ENCODE peak calls at places on chromosomes 7 and 10, in six cellular contexts. N, J, I, Z, T and H are unnamed samples.

GRCh38 chr10:118592675-118593330 is 2.6 kb downstream of the PRLHR start:
- DNase-seq in N (no peak), J (no peak), I (no peak), Z (no peak), T (no peak), H (no peak)

GRCh38 chr7:116521046-116521664 is 3.7 kb upstream of the CAV1 start:
- DNase-seq in N (no peak), J (no peak), I (no peak), Z (no peak), T (no peak), H (no peak)

GRCh38 chr7:3106353-3106752 is 62.7 kb upstream of the CARD11 start:
- DNase-seq in N (no peak), J (no peak), I (no peak), Z (no peak), T (no peak), H (no peak)

GRCh38 chr10:73731588-73732375 is 12.4 kb upstream of the SEC24C start:
- DNase-seq in N (no peak), J (no peak), I (peak; percentile 82), Z (no peak), T (no peak), H (no peak)

GRCh38 chr7:51021906-51022570 is 239.3 kb upstream of the GRB10 start:
- DNase-seq in N (no peak), J (no peak), I (no peak), Z (no peak), T (no peak), H (no peak)

GRCh38 chr7:112892263-112892662 is 102.1 kb upstream of the TMEM168 start:
- DNase-seq in N (no peak), J (no peak), I (no peak), Z (no peak), T (peak; percentile 1), H (no peak)

GRCh38 chr7:11193131-11193867 is 219.6 kb downstream of the PHF14 start:
- DNase-seq in N (peak; percentile 74), J (peak; percentile 81), I (no peak), Z (no peak), T (no peak), H (no peak)

GRCh38 chr10:114916653-114917052 is 21.3 kb upstream of the TRUB1 start:
- DNase-seq in N (no peak), J (no peak), I (no peak), Z (no peak), T (no peak), H (no peak)

GRCh38 chr7:98189559-98189958 is 21.7 kb upstream of the BHLHA15 start:
- DNase-seq in N (no peak), J (no peak), I (no peak), Z (no peak), T (no peak), H (no peak)

GRCh38 chr7:21618706-21619105 is 75.9 kb downstream of the DNAH11 start:
- DNase-seq in N (no peak), J (no peak), I (no peak), Z (no peak), T (no peak), H (no peak)

GRCh38 chr7:92727755-92728154 is 108.6 kb downstream of the CDK6 start:
- DNase-seq in N (no peak), J (no peak), I (no peak), Z (no peak), T (no peak), H (no peak)

GRCh38 chr10:76492026-76492425 is 1060.6 kb downstream of the LRMDA start:
- DNase-seq in N (no peak), J (no peak), I (no peak), Z (no peak), T (no peak), H (no peak)

GRCh38 chr10:103757531-103758293 is 97.7 kb downstream of the SH3PXD2A start:
- DNase-seq in N (no peak), J (peak; percentile 78), I (no peak), Z (no peak), T (peak; percentile 63), H (no peak)

GRCh38 chr10:50501899-50502556 is 121.7 kb downstream of the SGMS1 start:
- DNase-seq in N (no peak), J (peak; percentile 33), I (no peak), Z (no peak), T (no peak), H (no peak)

GRCh38 chr10:12644380-12645144 is 295.2 kb downstream of the CAMK1D start:
- DNase-seq in N (no peak), J (no peak), I (no peak), Z (no peak), T (no peak), H (no peak)

GRCh38 chr7:113608786-113609185 is 310.0 kb downstream of the PPP1R3A start:
- DNase-seq in N (no peak), J (no peak), I (no peak), Z (no peak), T (no peak), H (no peak)

GRCh38 chr7:119482209-119482608 is 790.8 kb upstream of the KCND2 start:
- DNase-seq in N (peak; percentile 32), J (peak; percentile 85), I (peak; percentile 54), Z (no peak), T (no peak), H (peak; percentile 17)

GRCh38 chr10:82757907-82758306 is 882.9 kb downstream of the NRG3 start:
- DNase-seq in N (no peak), J (no peak), I (no peak), Z (no peak), T (no peak), H (no peak)

GRCh38 chr10:31508234-31508633 is 189.2 kb downstream of the ZEB1 start:
- DNase-seq in N (no peak), J (no peak), I (peak; percentile 22), Z (no peak), T (no peak), H (no peak)

GRCh38 chr10:32049113-32049512 is 7.1 kb downstream of the KIF5B start:
- DNase-seq in N (no peak), J (no peak), I (no peak), Z (no peak), T (no peak), H (no peak)

GRCh38 chr7:18429547-18429946 is 66.0 kb upstream of the HDAC9 start:
- DNase-seq in N (no peak), J (no peak), I (no peak), Z (no peak), T (no peak), H (no peak)

GRCh38 chr7:20229652-20230500 is 12.7 kb upstream of the MACC1 start:
- DNase-seq in N (no peak), J (no peak), I (no peak), Z (no peak), T (peak; percentile 65), H (no peak)

GRCh38 chr7:41955475-41956243 is 252.8 kb upstream of the INHBA start:
- DNase-seq in N (peak; percentile 95), J (peak; percentile 69), I (peak; percentile 88), Z (peak; percentile 54), T (peak; percentile 99), H (peak; percentile 59)

GRCh38 chr10:75544381-75544780 is 113.0 kb downstream of the LRMDA start:
- DNase-seq in N (no peak), J (no peak), I (no peak), Z (peak; percentile 9), T (no peak), H (no peak)

GRCh38 chr7:12386237-12386839 is 17.3 kb downstream of the VWDE start:
- DNase-seq in N (no peak), J (no peak), I (no peak), Z (no peak), T (no peak), H (no peak)

GRCh38 chr10:24444337-24444736 is 235.4 kb downstream of the KIAA1217 start:
- DNase-seq in N (no peak), J (no peak), I (no peak), Z (no peak), T (no peak), H (no peak)

GRCh38 chr7:24199978-24200377 is 84.0 kb upstream of the NPY start:
- DNase-seq in N (no peak), J (no peak), I (no peak), Z (no peak), T (no peak), H (no peak)
- H3K4me3 ChIP-seq in N (no peak overlapping the region), J (no peak overlapping the region), I (no peak overlapping the region), Z (no peak overlapping the region), T (no peak overlapping the region), H (no peak overlapping the region)

GRCh38 chr10:78250313-78251040 is 216.8 kb downstream of the RPS24 start:
- DNase-seq in N (no peak), J (no peak), I (no peak), Z (no peak), T (no peak), H (no peak)
- H3K4me3 ChIP-seq in N (no peak overlapping the region), J (no peak overlapping the region), I (no peak overlapping the region), Z (no peak overlapping the region), T (no peak overlapping the region), H (no peak overlapping the region)

GRCh38 chr10:126500185-126500584 is 111.9 kb upstream of the ADAM12 start:
- DNase-seq in N (no peak), J (no peak), I (no peak), Z (no peak), T (no peak), H (no peak)
- H3K4me3 ChIP-seq in N (no peak overlapping the region), J (no peak overlapping the region), I (no peak overlapping the region), Z (no peak overlapping the region), T (no peak overlapping the region), H (no peak overlapping the region)

GRCh38 chr7:54331311-54331710 is 210.9 kb upstream of the VSTM2A start:
- DNase-seq in N (no peak), J (no peak), I (no peak), Z (no peak), T (no peak), H (no peak)

GRCh38 chr7:54333952-54334351 is 208.2 kb upstream of the VSTM2A start:
- DNase-seq in N (no peak), J (no peak), I (no peak), Z (no peak), T (no peak), H (no peak)

GRCh38 chr7:54339074-54339473 is 203.1 kb upstream of the VSTM2A start:
- DNase-seq in N (no peak), J (no peak), I (no peak), Z (no peak), T (no peak), H (no peak)

GRCh38 chr7:54342458-54342857 is 199.7 kb upstream of the VSTM2A start:
- DNase-seq in N (no peak), J (no peak), I (no peak), Z (no peak), T (no peak), H (no peak)

DNA sequence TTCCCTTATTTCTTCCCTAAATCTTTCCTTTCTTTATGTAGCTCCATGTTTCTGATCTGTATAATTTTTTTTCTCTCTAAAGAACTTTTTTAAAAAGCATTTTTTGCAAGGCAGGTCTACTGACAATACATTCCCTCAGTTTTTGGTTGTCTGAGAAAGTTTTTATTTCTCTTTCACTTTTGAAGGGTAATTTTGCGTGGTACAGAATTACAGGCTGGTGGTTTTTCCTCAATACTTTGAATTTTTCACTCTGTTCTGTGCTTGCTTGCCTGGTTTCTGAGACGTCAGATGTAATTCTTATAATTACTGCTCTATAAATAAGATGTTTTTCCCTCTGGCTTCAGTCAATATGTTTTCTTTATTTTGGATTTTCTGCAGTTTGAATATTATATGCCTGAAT is 205.4 kb upstream of the VSTM2A start:
- DNase-seq in N (no peak), J (no peak), I (no peak), Z (no peak), T (no peak), H (no peak)
- H3K4me3 ChIP-seq in N (no peak overlapping the region), J (no peak overlapping the region), I (no peak overlapping the region), Z (no peak overlapping the region), T (no peak overlapping the region), H (no peak overlapping the region)

DNA sequence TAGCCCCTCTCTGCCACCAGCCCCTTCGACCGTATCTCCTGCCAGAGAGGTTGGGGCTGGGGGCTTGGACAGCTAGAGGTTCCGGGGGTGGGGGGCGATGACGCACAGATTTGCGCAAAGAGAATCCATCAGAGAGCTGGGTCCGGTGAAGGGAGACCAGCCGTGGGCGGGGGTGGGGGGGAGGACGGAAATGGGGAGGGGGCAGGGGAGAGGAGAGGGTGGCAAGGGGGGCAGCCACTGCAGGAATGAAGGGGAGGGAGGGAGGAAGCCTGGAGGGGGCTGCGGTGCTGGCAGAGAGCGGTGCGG is 1.2 kb upstream of the VGF start:
- DNase-seq in N (no peak), J (no peak), I (no peak), Z (no peak), T (no peak), H (no peak)
- H3K4me3 ChIP-seq in N (peak overlapping the region; percentile 34), J (peak overlapping the region; percentile 76), I (no peak overlapping the region), Z (no peak overlapping the region), T (peak overlapping the region; percentile 36), H (no peak overlapping the region)